ENCODE peak calls at places on chromosomes 5 and 9, in nine cellular contexts. R is gastrocnemius medialis, E is foreskin fibroblast, G is HepG2, W is fibroblast of the aortic adventitia, M is fibroblast of villous mesenchyme, K is choroid plexus epithelial cell, Z is WERI-Rb-1, F is GM23338. X is an unnamed sample.

GRCh38 chr9:95981741-95982390 is 106.4 kb downstream of the ERCC6L2 start:
- DNase-seq in K (no peak), E (no peak), Z (peak), F (no peak), W (no peak), M (no peak), R (no peak), G (no peak), X (no peak)

GRCh38 chr5:403995-404394 is 39.0 kb upstream of the EXOC3 start:
- DNase-seq in R (no peak), E (no peak), W (no peak), F (no peak), M (no peak), K (no peak), Z (no peak), G (no peak), X (no peak)

GRCh38 chr9:86217076-86217475 is 42.4 kb downstream of the C9orf153 start:
- DNase-seq in R (no peak), E (no peak), F (no peak), W (no peak), K (peak), M (no peak), Z (no peak), G (no peak), X (no peak)

GRCh38 chr9:127854169-127854833 is at the start of gene ENG:
- DNase-seq in E (peak), M (peak), K (peak), R (peak), Z (no peak), W (peak), F (peak), G (no peak), X (no peak)

GRCh38 chr9:980621-981020 is 4.2 kb downstream of the DMRT3 start:
- DNase-seq in R (no peak), G (no peak), Z (no peak), E (no peak), F (no peak), W (no peak), M (no peak), K (no peak), X (no peak)

GRCh38 chr5:145483211-145483610 is 351.9 kb downstream of the PRELID2 start:
- DNase-seq in F (no peak), R (no peak), W (peak), E (peak), G (no peak), K (peak), M (peak), Z (no peak), X (no peak)

GRCh38 chr5:95993776-95994175 is 32.1 kb upstream of the ELL2 start:
- DNase-seq in W (no peak), E (no peak), G (no peak), R (no peak), K (no peak), Z (no peak), F (no peak), M (no peak), X (no peak)

GRCh38 chr9:37992924-37993349 is 76.1 kb downstream of the SHB start:
- DNase-seq in M (no peak), R (peak), K (no peak), F (no peak), E (no peak), Z (no peak), G (no peak), W (no peak), X (no peak)

GRCh38 chr9:107727113-107727780 is 237.7 kb upstream of the KLF4 start:
- DNase-seq in E (peak), R (no peak), W (peak), K (peak), Z (no peak), M (peak), F (no peak), G (no peak), X (no peak)

GRCh38 chr5:123124495-123125171 is 35.6 kb downstream of the PRDM6 start:
- DNase-seq in W (peak), K (peak), G (no peak), E (no peak), M (no peak), R (no peak), Z (no peak), F (no peak), X (no peak)

GRCh38 chr5:27639005-27639612 is 600.7 kb upstream of the CDH9 start:
- DNase-seq in W (no peak), F (peak), E (peak), G (no peak), R (no peak), M (no peak), K (no peak), Z (no peak), X (no peak)

GRCh38 chr9:137045294-137046093 is 483 bp downstream of the NPDC1 start:
- DNase-seq in E (peak), F (peak), K (peak), W (peak), M (peak), G (no peak), R (no peak), Z (peak), X (no peak)

GRCh38 chr5:56212127-56212879 is 20.8 kb downstream of the ANKRD55 start:
- DNase-seq in G (peak), W (peak), F (no peak), M (no peak), Z (no peak), R (no peak), K (peak), E (no peak), X (no peak)

GRCh38 chr9:83965350-83966208 is 14.4 kb downstream of the HNRNPK start:
- DNase-seq in W (peak), K (peak), R (no peak), G (peak), Z (no peak), F (peak), E (peak), M (peak), X (no peak)

GRCh38 chr9:128078504-128079434 is 10.7 kb downstream of the SLC25A25 start:
- DNase-seq in M (peak), K (peak), R (peak), Z (no peak), W (peak), E (peak), G (no peak), F (no peak), X (peak)

GRCh38 chr9:136728548-136729123 is 14.1 kb downstream of the LCN10 start:
- DNase-seq in F (peak), M (peak), Z (no peak), W (peak), G (no peak), E (peak), K (peak), R (no peak), X (no peak)

GRCh38 chr5:102154291-102154690 is 141.8 kb downstream of the SLCO4C1 start:
- DNase-seq in Z (no peak), G (no peak), E (no peak), K (no peak), R (no peak), F (no peak), M (no peak), W (peak), X (no peak)

GRCh38 chr9:129343697-129344375 is 165.8 kb upstream of the IER5L start:
- DNase-seq in Z (no peak), E (peak), G (peak), R (peak), K (peak), W (no peak), M (peak), F (no peak), X (no peak)

GRCh38 chr9:82673201-82673600 is 389.7 kb downstream of the RASEF start:
- DNase-seq in Z (no peak), R (no peak), W (no peak), F (no peak), K (no peak), E (no peak), G (no peak), M (no peak), X (no peak)

GRCh38 chr5:20276959-20277263 is 288.9 kb upstream of the CDH18 start:
- DNase-seq in K (no peak), E (no peak), R (no peak), M (no peak), Z (no peak), G (no peak), W (no peak), F (peak), X (no peak)

GRCh38 chr9:92686954-92687353 is 17.0 kb upstream of the IPPK start:
- DNase-seq in K (peak), F (peak), M (peak), R (no peak), G (peak), Z (no peak), E (no peak), W (no peak), X (no peak)

GRCh38 chr9:92682269-92682668 is 12.3 kb upstream of the IPPK start:
- DNase-seq in Z (no peak), K (no peak), E (no peak), F (no peak), M (no peak), W (no peak), G (no peak), R (no peak), X (no peak)

GRCh38 chr9:92680166-92681119 is 10.5 kb upstream of the IPPK start:
- DNase-seq in Z (no peak), W (peak), R (no peak), M (no peak), K (peak), G (no peak), E (peak), F (no peak), X (no peak)

GRCh38 chr9:92679413-92680165 is 9.7 kb upstream of the IPPK start:
- DNase-seq in M (no peak), W (no peak), K (no peak), Z (no peak), E (no peak), R (no peak), F (peak), G (no peak), X (no peak)

GRCh38 chr9:92685022-92685421 is 15.1 kb upstream of the IPPK start:
- DNase-seq in W (no peak), M (no peak), Z (no peak), G (no peak), F (no peak), R (no peak), K (no peak), E (no peak), X (no peak)
- H3K4me3 ChIP-seq in W (no peak), M (no peak), Z (no peak), G (no peak), F (no peak), R (no peak), K (no peak), E (no peak), X (no peak)

DNA sequence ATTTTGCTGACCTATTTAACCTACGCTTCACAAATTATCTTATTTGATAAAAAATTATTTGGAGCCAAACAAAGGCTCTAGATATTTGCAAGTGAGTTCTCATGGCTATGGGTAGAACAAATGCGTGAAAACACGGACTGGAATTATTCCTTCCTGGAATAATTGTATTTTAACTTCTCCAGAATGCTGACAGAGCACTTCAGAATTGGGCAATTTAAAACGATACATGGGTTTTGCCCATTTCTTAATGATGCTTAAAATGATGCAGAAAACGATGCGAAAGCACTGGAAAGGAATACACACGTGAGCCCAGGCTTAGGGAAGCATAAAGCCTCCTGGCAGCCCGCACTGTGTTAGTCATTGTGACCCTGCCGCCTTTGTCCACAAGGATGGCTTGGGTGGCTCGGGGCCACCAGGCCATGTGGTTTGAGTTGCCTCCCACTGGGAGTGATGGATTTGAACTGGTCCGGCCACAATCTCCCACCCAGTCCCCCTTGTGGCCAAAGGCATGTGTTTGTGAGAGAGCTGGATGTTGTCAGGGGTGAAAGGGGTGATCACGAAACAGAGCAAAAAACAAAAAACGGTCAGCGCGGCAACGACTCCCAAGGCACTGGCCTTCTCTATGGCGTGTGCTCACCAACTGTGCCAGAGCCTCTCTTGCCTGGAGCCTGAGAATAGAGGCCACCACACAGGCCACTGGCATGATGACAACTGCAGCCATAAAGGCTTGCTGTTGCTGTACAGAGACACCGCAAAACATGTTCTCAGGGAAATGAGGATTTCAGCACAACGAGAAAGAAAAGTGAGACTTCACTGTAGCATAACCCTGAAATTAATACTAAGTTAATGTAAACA is 234.2 kb upstream of the ADAMTS16 start:
- DNase-seq in W (peak), G (peak), E (no peak), K (no peak), R (peak), Z (no peak), M (no peak), F (peak), X (no peak)
- TF ChIP-seq CTCF in W (no peak), G (no peak), E (no peak), K (no peak), R (no peak), Z (peak), M (no peak), F (peak), X (no peak)

GRCh38 chr5:177508217-177508611 is 1.4 kb downstream of the DOK3 start:
- DNase-seq in K (no peak), E (no peak), M (no peak), W (no peak), F (no peak), G (no peak), Z (no peak), R (no peak), X (no peak)
- H3K4me3 ChIP-seq in K (no peak), E (no peak), M (no peak), W (no peak), F (no peak), G (no peak), Z (no peak), R (no peak), X (no peak)

DNA sequence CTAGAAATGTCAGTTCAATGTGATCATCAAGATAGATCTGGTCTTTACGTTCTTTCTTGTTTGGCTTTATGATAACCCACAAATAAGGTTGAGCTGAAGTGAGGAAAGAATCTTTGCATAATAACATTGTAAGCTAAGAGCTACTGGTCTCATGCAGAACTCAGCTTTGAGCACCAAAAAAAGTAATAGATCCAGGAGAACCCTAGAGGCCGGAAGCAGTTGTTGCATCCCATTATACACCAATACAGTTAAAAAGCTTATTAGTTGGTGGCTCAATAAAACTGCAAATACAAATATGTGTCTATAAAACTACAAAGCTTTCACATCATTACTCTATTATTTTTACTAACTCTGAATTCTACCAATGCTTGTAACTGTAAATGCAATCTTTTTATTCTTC is 85.5 kb upstream of the NUDT12 start:
- DNase-seq in W (no peak), R (no peak), E (no peak), F (no peak), M (no peak), Z (no peak), G (no peak), K (peak), X (no peak)
- TF ChIP-seq CTCF in W (peak), R (no peak), E (no peak), F (peak), M (no peak), Z (no peak), G (no peak), K (peak), X (no peak)

GRCh38 chr5:1876708-1877433 is 5.9 kb downstream of the IRX4 start:
- DNase-seq in G (no peak), F (peak), M (no peak), W (no peak), Z (no peak), R (no peak), E (no peak), K (no peak), X (no peak)
- H3K4me3 ChIP-seq in G (no peak), F (peak), M (no peak), W (no peak), Z (no peak), R (no peak), E (no peak), K (no peak), X (no peak)

DNA sequence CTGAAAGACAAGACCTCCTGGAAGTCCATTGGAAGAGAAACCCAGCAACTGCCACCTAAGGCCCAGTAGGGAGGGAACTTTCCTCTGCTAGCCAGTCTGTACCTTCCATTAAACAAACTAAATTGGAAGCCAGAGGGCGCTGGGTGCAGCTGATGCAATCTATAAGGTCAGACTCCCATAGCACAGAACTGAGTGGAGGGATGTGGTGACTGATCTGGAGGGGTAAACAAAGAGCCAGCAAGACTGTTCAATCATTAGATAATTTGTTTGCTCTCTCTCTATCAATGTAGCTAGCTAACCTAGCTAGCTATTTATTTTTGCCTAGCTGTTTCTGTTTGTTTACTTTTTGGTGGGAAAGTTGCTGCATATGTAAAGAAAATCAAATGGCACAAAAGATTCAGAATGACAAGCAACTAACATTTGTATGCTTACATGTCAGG is 291.8 kb upstream of the DAB2 start:
- DNase-seq in W (peak), G (peak), R (no peak), K (peak), M (peak), Z (peak), F (peak), E (peak), X (peak)
- TF ChIP-seq CTCF in W (peak), G (peak), R (no peak), K (peak), M (peak), Z (peak), F (peak), E (peak), X (peak)

DNA sequence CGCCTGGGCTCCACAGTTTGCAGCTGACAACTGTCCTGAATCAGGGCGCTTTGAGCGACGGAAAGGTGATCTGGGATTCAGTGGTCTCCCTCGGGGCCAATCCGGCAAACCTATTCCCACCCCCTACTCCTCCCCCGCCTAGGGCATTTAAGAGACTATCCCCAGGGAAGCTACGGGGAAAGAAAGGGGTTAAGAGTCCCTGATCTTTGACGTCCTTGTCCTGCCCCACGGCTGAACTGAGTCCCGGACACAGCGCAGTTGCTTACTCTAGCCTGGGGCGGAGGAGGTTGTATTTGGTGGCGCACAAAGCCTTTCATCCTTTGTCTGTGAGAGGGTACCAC is 3.4 kb downstream of the RORB start:
- DNase-seq in R (no peak), G (no peak), M (peak), Z (no peak), K (peak), W (no peak), F (peak), E (no peak), X (no peak)
- H3K4me3 ChIP-seq in R (no peak), G (no peak), M (peak), Z (peak), K (peak), W (no peak), F (peak), E (peak), X (no peak)

DNA sequence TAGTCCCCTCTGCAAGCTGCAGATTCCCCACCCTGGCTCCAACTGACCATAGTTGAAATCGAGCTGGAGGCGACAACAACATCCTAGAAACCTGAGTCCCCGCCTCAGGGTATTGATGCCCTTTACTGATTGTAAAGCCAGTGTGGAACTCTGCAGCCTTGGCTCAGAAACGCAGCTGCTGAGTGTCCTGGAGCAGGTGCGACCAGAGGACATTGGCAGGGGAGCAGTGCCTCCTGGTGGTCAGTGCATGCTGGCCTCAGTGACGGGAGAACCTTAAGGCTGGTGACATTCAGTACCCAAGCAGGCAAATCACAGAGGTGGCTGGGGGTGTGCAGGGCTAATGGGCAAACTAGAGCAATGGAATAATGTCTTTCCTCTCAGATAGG is 20.4 kb upstream of the ZNF354B start:
- DNase-seq in E (no peak), W (no peak), K (peak), R (no peak), F (peak), M (peak), Z (peak), G (peak), X (peak)
- TF ChIP-seq CTCF in E (no peak), W (no peak), K (peak), R (no peak), F (peak), M (peak), Z (peak), G (peak), X (peak)